ENCODE peak calls at places on chromosome 2, in five cellular contexts. One of them, this sample, is unnamed.
A peak's percentile ranks its signal among the peaks of the same experiment; 100 is the strongest.

GRCh38 chr2:174122185-174122584 is 126.1 kb downstream of the OLA1 start:
- DNase-seq in GM12891: no peak
- DNase-seq in GM12878: no peak
- DNase-seq in transverse colon: no peak
- DNase-seq in suprapubic skin: no peak
- DNase-seq in this sample: no peak

GRCh38 chr2:146821836-146822316 is 1023.0 kb upstream of the ACVR2A start:
- DNase-seq in GM12891: no peak
- DNase-seq in GM12878: no peak
- DNase-seq in transverse colon: no peak
- DNase-seq in suprapubic skin: no peak
- DNase-seq in this sample: no peak

GRCh38 chr2:15737314-15738224 is 145.9 kb downstream of the DDX1 start:
- DNase-seq in GM12891: no peak
- DNase-seq in GM12878: no peak
- DNase-seq in transverse colon: no peak
- DNase-seq in suprapubic skin: no peak
- DNase-seq in this sample: no peak

GRCh38 chr2:194223173-194223670 is 1433.8 kb upstream of the SLC39A10 start:
- DNase-seq in GM12891: no peak
- DNase-seq in GM12878: no peak
- DNase-seq in transverse colon: no peak
- DNase-seq in suprapubic skin: no peak
- DNase-seq in this sample: no peak

GRCh38 chr2:29010946-29011649 is 30.0 kb downstream of the TOGARAM2 start:
- DNase-seq in GM12891: no peak
- DNase-seq in GM12878: no peak
- DNase-seq in transverse colon: peak; percentile 38
- DNase-seq in suprapubic skin: no peak
- DNase-seq in this sample: no peak

GRCh38 chr2:203689424-203690109 is 16.9 kb upstream of the CD28 start:
- DNase-seq in GM12891: no peak
- DNase-seq in GM12878: peak; percentile 53
- DNase-seq in transverse colon: no peak
- DNase-seq in suprapubic skin: no peak
- DNase-seq in this sample: no peak

GRCh38 chr2:36414307-36414706 is 58.7 kb downstream of the CRIM1 start:
- DNase-seq in GM12891: no peak
- DNase-seq in GM12878: no peak
- DNase-seq in transverse colon: no peak
- DNase-seq in suprapubic skin: no peak
- DNase-seq in this sample: no peak

GRCh38 chr2:230953843-230954242 is 28.8 kb upstream of the GPR55 start:
- DNase-seq in GM12891: no peak
- DNase-seq in GM12878: no peak
- DNase-seq in transverse colon: no peak
- DNase-seq in suprapubic skin: no peak
- DNase-seq in this sample: no peak

GRCh38 chr2:127763776-127764175 is 47.2 kb downstream of the WDR33 start:
- DNase-seq in GM12891: no peak
- DNase-seq in GM12878: no peak
- DNase-seq in transverse colon: no peak
- DNase-seq in suprapubic skin: no peak
- DNase-seq in this sample: no peak

DNA sequence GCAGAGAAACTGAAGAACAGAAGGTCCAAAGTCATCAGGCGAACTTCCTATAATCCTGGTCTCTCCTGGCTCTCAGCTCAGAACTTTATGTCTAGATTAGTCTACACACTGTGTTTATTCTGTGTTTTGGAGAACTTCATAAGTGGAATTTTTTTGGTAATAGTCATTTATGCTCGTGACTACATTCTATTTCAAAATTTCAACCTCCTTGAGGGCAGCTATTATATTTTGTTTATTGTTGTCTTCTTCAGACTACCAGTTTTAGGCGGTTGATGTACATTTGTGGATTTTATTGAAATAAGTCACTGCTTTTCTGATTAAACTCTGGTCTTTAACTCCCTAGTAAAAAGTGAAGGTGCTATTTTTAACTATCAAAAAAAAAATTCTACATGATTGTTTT is 816.6 kb downstream of the SATB2 start:
- DNase-seq in GM12891: no peak
- DNase-seq in GM12878: no peak
- DNase-seq in transverse colon: no peak
- DNase-seq in suprapubic skin: no peak
- DNase-seq in this sample: no peak
- TF ChIP-seq POLR2AphosphoS5 in GM12891: no peak
- TF ChIP-seq POLR2AphosphoS5 in GM12878: no peak
- TF ChIP-seq POLR2AphosphoS5 in transverse colon: no peak
- TF ChIP-seq POLR2AphosphoS5 in suprapubic skin: no peak
- TF ChIP-seq POLR2AphosphoS5 in this sample: no peak

GRCh38 chr2:241701155-241701404 is 759 bp upstream of the ING5 start:
- DNase-seq in GM12891: no peak
- DNase-seq in GM12878: peak; percentile 51
- DNase-seq in transverse colon: no peak
- DNase-seq in suprapubic skin: no peak
- DNase-seq in this sample: no peak

GRCh38 chr2:241703128-241703604 is 1.3 kb downstream of the ING5 start:
- DNase-seq in GM12891: no peak
- DNase-seq in GM12878: no peak
- DNase-seq in transverse colon: no peak
- DNase-seq in suprapubic skin: no peak
- DNase-seq in this sample: no peak

GRCh38 chr2:241702405-241703127 is 727 bp downstream of the ING5 start:
- DNase-seq in GM12891: peak; percentile 93
- DNase-seq in GM12878: peak; percentile 37
- DNase-seq in transverse colon: peak; percentile 88
- DNase-seq in suprapubic skin: peak; percentile 90
- DNase-seq in this sample: peak; percentile 90

GRCh38 chr2:241702155-241702404 is 241 bp downstream of the ING5 start:
- DNase-seq in GM12891: peak; percentile 77
- DNase-seq in GM12878: peak; percentile 15
- DNase-seq in transverse colon: no peak
- DNase-seq in suprapubic skin: no peak
- DNase-seq in this sample: no peak

GRCh38 chr2:241701405-241702154 is at the start of gene ING5:
- DNase-seq in GM12891: peak; percentile 69
- DNase-seq in GM12878: peak; percentile 46
- DNase-seq in transverse colon: peak; percentile 98
- DNase-seq in suprapubic skin: peak; percentile 97
- DNase-seq in this sample: peak; percentile 77
- TF ChIP-seq POLR2A in GM12891: no peak
- TF ChIP-seq POLR2A in GM12878: peak; percentile 89
- TF ChIP-seq POLR2A in transverse colon: peak; percentile 82
- TF ChIP-seq POLR2A in suprapubic skin: peak; percentile 76
- TF ChIP-seq POLR2A in this sample: peak; percentile 84

GRCh38 chr2:8543412-8544167 is 138.3 kb upstream of the ID2 start:
- DNase-seq in GM12891: peak; percentile 69
- DNase-seq in GM12878: peak; percentile 96
- DNase-seq in transverse colon: peak; percentile 68
- DNase-seq in suprapubic skin: peak; percentile 81
- DNase-seq in this sample: peak; percentile 70
- TF ChIP-seq POLR2AphosphoS5 in GM12891: no peak
- TF ChIP-seq POLR2AphosphoS5 in GM12878: peak; percentile 57
- TF ChIP-seq POLR2AphosphoS5 in transverse colon: no peak
- TF ChIP-seq POLR2AphosphoS5 in suprapubic skin: no peak
- TF ChIP-seq POLR2AphosphoS5 in this sample: peak; percentile 36

GRCh38 chr2:182187130-182187529 is 201.5 kb downstream of the PPP1R1C start:
- DNase-seq in GM12891: no peak
- DNase-seq in GM12878: no peak
- DNase-seq in transverse colon: no peak
- DNase-seq in suprapubic skin: no peak
- DNase-seq in this sample: no peak

GRCh38 chr2:182182436-182182835 is 196.8 kb downstream of the PPP1R1C start:
- DNase-seq in GM12891: no peak
- DNase-seq in GM12878: no peak
- DNase-seq in transverse colon: no peak
- DNase-seq in suprapubic skin: no peak
- DNase-seq in this sample: no peak

GRCh38 chr2:182181381-182181780 is 195.7 kb downstream of the PPP1R1C start:
- DNase-seq in GM12891: no peak
- DNase-seq in GM12878: no peak
- DNase-seq in transverse colon: no peak
- DNase-seq in suprapubic skin: no peak
- DNase-seq in this sample: no peak

DNA sequence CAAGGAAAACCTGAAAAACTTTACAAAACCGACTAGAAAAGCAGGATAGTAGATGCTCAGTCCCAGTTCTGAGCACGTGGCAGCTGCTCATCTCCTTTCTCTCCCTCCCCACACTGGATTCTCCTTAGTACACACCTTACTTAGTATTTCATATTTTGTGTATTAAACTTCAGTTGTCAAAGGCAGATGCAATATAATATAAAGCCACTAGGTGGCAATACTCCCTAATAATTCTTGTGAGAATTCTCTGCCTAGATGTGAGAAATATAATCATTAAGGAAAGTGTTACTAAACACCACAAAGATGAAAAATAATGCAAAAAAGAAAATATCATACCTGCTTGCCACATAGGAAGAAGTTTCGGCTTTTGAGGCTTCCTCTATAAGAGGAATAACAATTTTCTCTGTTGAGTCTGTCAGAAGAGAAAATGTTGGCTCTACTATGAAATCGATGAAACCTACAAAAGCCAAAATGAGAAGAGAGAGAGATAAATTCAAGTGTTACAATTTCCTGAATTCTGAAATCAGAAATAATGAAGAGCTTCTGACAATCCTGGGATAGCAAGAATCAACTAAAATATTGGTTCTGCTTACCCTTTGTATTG is 200.6 kb downstream of the PPP1R1C start:
- DNase-seq in GM12891: peak; percentile 0
- DNase-seq in GM12878: no peak
- DNase-seq in transverse colon: no peak
- DNase-seq in suprapubic skin: no peak
- DNase-seq in this sample: no peak
- TF ChIP-seq POLR2A in GM12891: no peak
- TF ChIP-seq POLR2A in GM12878: no peak
- TF ChIP-seq POLR2A in transverse colon: no peak
- TF ChIP-seq POLR2A in suprapubic skin: no peak
- TF ChIP-seq POLR2A in this sample: no peak

GRCh38 chr2:190837417-190837816 is 43.2 kb upstream of the GLS start:
- DNase-seq in GM12891: no peak
- DNase-seq in GM12878: no peak
- DNase-seq in transverse colon: no peak
- DNase-seq in suprapubic skin: no peak
- DNase-seq in this sample: no peak
- TF ChIP-seq POLR2AphosphoS5 in GM12891: no peak
- TF ChIP-seq POLR2AphosphoS5 in GM12878: no peak
- TF ChIP-seq POLR2AphosphoS5 in transverse colon: no peak
- TF ChIP-seq POLR2AphosphoS5 in suprapubic skin: no peak
- TF ChIP-seq POLR2AphosphoS5 in this sample: no peak

DNA sequence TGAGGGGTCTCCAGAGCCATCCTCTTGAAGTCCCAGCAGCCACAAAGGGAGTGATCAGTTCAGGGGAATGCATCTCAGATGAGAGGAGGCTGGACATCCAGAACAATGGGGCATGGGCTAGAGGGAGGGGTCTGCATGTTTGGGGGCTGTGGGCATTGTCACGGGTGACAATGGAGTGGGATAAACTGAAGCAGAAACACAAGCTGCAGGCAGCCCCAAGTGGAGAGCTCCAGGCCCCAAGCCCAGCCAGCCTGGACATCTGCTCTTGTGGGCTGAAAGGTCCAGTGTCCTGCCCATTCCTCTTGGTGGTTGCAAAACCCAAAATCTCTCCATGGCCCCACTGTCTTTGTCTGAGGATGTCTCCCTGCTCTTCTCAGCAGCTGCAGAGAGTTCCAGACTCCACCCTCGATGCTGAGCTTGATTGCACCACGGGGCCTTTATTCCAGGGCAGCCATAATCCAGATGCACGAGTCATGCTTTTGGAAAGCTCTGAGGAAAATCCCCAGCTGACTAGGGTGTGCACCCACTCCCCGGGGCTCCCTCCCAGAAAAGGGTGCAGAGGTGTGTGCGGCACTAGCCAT is 149.4 kb downstream of the TNS1 start:
- DNase-seq in GM12891: no peak
- DNase-seq in GM12878: no peak
- DNase-seq in transverse colon: no peak
- DNase-seq in suprapubic skin: peak; percentile 88
- DNase-seq in this sample: no peak
- TF ChIP-seq POLR2A in GM12891: no peak
- TF ChIP-seq POLR2A in GM12878: no peak
- TF ChIP-seq POLR2A in transverse colon: no peak
- TF ChIP-seq POLR2A in suprapubic skin: no peak
- TF ChIP-seq POLR2A in this sample: no peak

DNA sequence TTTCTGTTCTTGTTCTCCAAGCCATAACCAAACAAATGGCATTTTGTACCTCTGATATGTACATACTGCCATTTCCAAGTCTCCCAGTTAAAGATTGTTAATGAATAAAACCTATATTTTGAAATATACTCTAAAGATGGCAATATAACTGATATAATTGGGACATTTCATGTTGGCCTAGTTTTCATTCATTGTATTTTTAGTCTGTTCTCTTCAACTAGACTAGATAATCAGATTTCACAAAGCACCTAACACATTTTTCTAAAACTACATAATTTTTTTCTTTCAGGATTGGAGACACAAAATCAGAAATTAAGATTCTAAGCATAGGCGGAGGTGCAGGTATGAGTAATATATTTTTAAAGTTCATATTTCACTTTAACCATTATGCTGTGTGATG is 5.6 kb downstream of the HNMT start:
- DNase-seq in GM12891: no peak
- DNase-seq in GM12878: no peak
- DNase-seq in transverse colon: no peak
- DNase-seq in suprapubic skin: no peak
- DNase-seq in this sample: no peak
- TF ChIP-seq POLR2AphosphoS5 in GM12891: no peak
- TF ChIP-seq POLR2AphosphoS5 in GM12878: no peak
- TF ChIP-seq POLR2AphosphoS5 in transverse colon: no peak
- TF ChIP-seq POLR2AphosphoS5 in suprapubic skin: no peak
- TF ChIP-seq POLR2AphosphoS5 in this sample: no peak

This sample was measured in GM12892.